ENCODE peak calls at places on chromosomes 4 and X, in four cellular contexts. One of them, this sample, is unnamed. For H3K4me1, the result is how much of the 10 kb centered on the place peaks cover.

GRCh38 chrX:153519569-153520285 is 2.3 kb downstream of the ATP2B3 start:
- DNase-seq in tibial artery: no peak
- DNase-seq in OCI-LY7: no peak
- DNase-seq in HCT116: no peak
- DNase-seq in this sample: no peak

GRCh38 chr4:153655004-153655541 is 29.0 kb upstream of the TLR2 start:
- DNase-seq in tibial artery: no peak
- DNase-seq in OCI-LY7: no peak
- DNase-seq in HCT116: no peak
- DNase-seq in this sample: no peak

GRCh38 chr4:13411942-13412341 is 72.2 kb downstream of the RAB28 start:
- DNase-seq in tibial artery: no peak
- DNase-seq in OCI-LY7: no peak
- DNase-seq in HCT116: no peak
- DNase-seq in this sample: no peak

GRCh38 chrX:115260330-115260729 is 26.4 kb upstream of the LRCH2 start:
- DNase-seq in tibial artery: no peak
- DNase-seq in OCI-LY7: no peak
- DNase-seq in HCT116: no peak
- DNase-seq in this sample: no peak

GRCh38 chr4:37885496-37885895 is 5.4 kb upstream of the TBC1D1 start:
- DNase-seq in tibial artery: peak
- DNase-seq in OCI-LY7: no peak
- DNase-seq in HCT116: no peak
- DNase-seq in this sample: no peak

GRCh38 chr4:24266014-24266413 is 318.3 kb downstream of the DHX15 start:
- DNase-seq in tibial artery: no peak
- DNase-seq in OCI-LY7: no peak
- DNase-seq in HCT116: no peak
- DNase-seq in this sample: no peak

GRCh38 chr4:148649669-148650331 is 207.6 kb upstream of the NR3C2 start:
- DNase-seq in tibial artery: no peak
- DNase-seq in OCI-LY7: no peak
- DNase-seq in HCT116: no peak
- DNase-seq in this sample: no peak

GRCh38 chrX:15816886-15817285 is 26.6 kb downstream of the ZRSR2 start:
- DNase-seq in tibial artery: no peak
- DNase-seq in OCI-LY7: no peak
- DNase-seq in HCT116: no peak
- DNase-seq in this sample: peak

GRCh38 chr4:15542795-15543194 is 73.1 kb downstream of the CC2D2A start:
- DNase-seq in tibial artery: no peak
- DNase-seq in OCI-LY7: no peak
- DNase-seq in HCT116: no peak
- DNase-seq in this sample: no peak

GRCh38 chr4:152160236-152160800 is 375.6 kb downstream of the FBXW7 start:
- DNase-seq in tibial artery: no peak
- DNase-seq in OCI-LY7: no peak
- DNase-seq in HCT116: no peak
- DNase-seq in this sample: no peak

GRCh38 chrX:49877397-49878101 is 1.7 kb upstream of the USP27X start:
- DNase-seq in tibial artery: no peak
- DNase-seq in OCI-LY7: no peak
- DNase-seq in HCT116: no peak
- DNase-seq in this sample: peak

GRCh38 chr4:138892483-138893386 is 122.8 kb upstream of the NOCT start:
- DNase-seq in tibial artery: no peak
- DNase-seq in OCI-LY7: no peak
- DNase-seq in HCT116: no peak
- DNase-seq in this sample: peak

GRCh38 chr4:58136611-58137010 is 1026.4 kb upstream of the IGFBP7 start:
- DNase-seq in tibial artery: no peak
- DNase-seq in OCI-LY7: no peak
- DNase-seq in HCT116: no peak
- DNase-seq in this sample: no peak

GRCh38 chr4:85177092-85177491 is 210.6 kb upstream of the WDFY3 start:
- DNase-seq in tibial artery: no peak
- DNase-seq in OCI-LY7: no peak
- DNase-seq in HCT116: no peak
- DNase-seq in this sample: no peak

GRCh38 chr4:182265881-182266280 is 22.7 kb downstream of the TENM3 start:
- DNase-seq in tibial artery: no peak
- DNase-seq in OCI-LY7: peak
- DNase-seq in HCT116: peak
- DNase-seq in this sample: no peak

GRCh38 chrX:72020788-72021187 is 110.1 kb downstream of the NHSL2 start:
- DNase-seq in tibial artery: no peak
- DNase-seq in OCI-LY7: no peak
- DNase-seq in HCT116: no peak
- DNase-seq in this sample: no peak

GRCh38 chrX:153900806-153901752 is 3.4 kb upstream of the AVPR2 start:
- DNase-seq in tibial artery: peak
- DNase-seq in OCI-LY7: peak
- DNase-seq in HCT116: no peak
- DNase-seq in this sample: no peak

GRCh38 chrX:30643313-30643821 is 9.9 kb upstream of the GK start:
- DNase-seq in tibial artery: no peak
- DNase-seq in OCI-LY7: no peak
- DNase-seq in HCT116: no peak
- DNase-seq in this sample: no peak

GRCh38 chrX:39955621-39956020 is 142.1 kb downstream of the BCOR start:
- DNase-seq in tibial artery: no peak
- DNase-seq in OCI-LY7: peak
- DNase-seq in HCT116: no peak
- DNase-seq in this sample: no peak

GRCh38 chr4:174828845-174829701 is at the start of gene GLRA3:
- DNase-seq in tibial artery: no peak
- DNase-seq in OCI-LY7: peak
- DNase-seq in HCT116: no peak
- DNase-seq in this sample: peak

GRCh38 chr4:145902522-145902921 is 36.1 kb downstream of the ZNF827 start:
- DNase-seq in tibial artery: no peak
- DNase-seq in OCI-LY7: no peak
- DNase-seq in HCT116: no peak
- DNase-seq in this sample: no peak

GRCh38 chr4:48375651-48376291 is 34.4 kb downstream of the SLAIN2 start:
- DNase-seq in tibial artery: no peak
- DNase-seq in OCI-LY7: no peak
- DNase-seq in HCT116: peak
- DNase-seq in this sample: peak

GRCh38 chrX:45172890-45173289 is 27.8 kb downstream of the DIPK2B start:
- DNase-seq in tibial artery: no peak
- DNase-seq in OCI-LY7: no peak
- DNase-seq in HCT116: peak
- DNase-seq in this sample: peak

GRCh38 chrX:42740456-42740855 is 37.5 kb downstream of the PPP1R2C start:
- DNase-seq in tibial artery: no peak
- DNase-seq in OCI-LY7: no peak
- DNase-seq in HCT116: no peak
- DNase-seq in this sample: no peak

GRCh38 chr4:173418636-173419035 is 19.7 kb upstream of the SCRG1 start:
- DNase-seq in tibial artery: no peak
- DNase-seq in OCI-LY7: no peak
- DNase-seq in HCT116: no peak
- DNase-seq in this sample: peak
- H3K4me1 ChIP-seq in tibial artery: under half
- H3K4me1 ChIP-seq in OCI-LY7: under half
- H3K4me1 ChIP-seq in HCT116: under half
- H3K4me1 ChIP-seq in this sample: under half

DNA sequence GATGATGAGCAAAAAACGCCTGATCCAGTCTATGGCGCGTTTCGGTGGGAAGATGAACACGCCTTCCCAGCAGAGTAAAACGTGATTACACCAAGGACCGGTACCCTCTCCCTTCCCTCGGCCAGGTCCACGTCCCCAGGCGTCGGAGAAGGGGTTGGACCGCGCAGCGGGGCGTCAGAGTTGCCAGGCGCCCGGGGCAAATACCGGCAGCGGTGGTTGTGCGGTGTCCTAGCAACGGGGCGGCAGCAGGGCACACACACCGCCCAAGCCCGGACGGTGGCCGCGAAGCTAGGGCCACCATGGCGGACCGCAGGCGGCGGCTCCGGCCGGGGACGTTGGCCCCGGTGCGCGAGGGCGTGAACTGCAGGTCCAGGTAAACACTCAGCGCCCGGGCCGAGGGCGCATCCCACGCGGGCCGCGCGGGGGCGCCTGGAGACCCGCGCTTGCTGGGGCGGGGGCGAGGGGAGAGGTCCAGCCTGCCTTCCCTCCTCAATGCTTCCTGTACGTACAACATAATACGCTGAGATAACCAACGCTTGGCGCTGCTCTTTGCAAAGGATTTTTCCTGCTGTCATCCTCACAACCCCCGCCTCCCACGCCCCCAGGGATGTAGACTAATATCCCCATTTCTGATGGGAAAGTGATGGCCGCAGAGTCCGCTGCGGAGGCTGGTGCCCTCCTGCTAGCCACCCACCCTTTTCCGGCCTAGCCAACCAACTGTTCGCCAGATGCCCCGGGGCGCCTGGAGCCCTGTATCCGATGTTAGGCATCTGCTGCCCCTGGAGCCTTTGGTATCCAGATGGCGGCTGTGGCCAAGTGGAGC is at the start of gene FAM47E:
- DNase-seq in tibial artery: peak
- DNase-seq in OCI-LY7: no peak
- DNase-seq in HCT116: no peak
- DNase-seq in this sample: peak
- TF ChIP-seq CTCF in tibial artery: no peak
- TF ChIP-seq CTCF in OCI-LY7: no peak
- TF ChIP-seq CTCF in HCT116: no peak
- TF ChIP-seq CTCF in this sample: peak

GRCh38 chrX:28391528-28391927 is 195.7 kb upstream of the IL1RAPL1 start:
- DNase-seq in tibial artery: no peak
- DNase-seq in OCI-LY7: no peak
- DNase-seq in HCT116: no peak
- DNase-seq in this sample: no peak
- H3K4me1 ChIP-seq in tibial artery: under half
- H3K4me1 ChIP-seq in OCI-LY7: under half
- H3K4me1 ChIP-seq in HCT116: under half
- H3K4me1 ChIP-seq in this sample: under half

GRCh38 chr4:80073362-80074008 is 456 bp upstream of the ANTXR2 start:
- DNase-seq in tibial artery: no peak
- DNase-seq in OCI-LY7: peak
- DNase-seq in HCT116: no peak
- DNase-seq in this sample: no peak

GRCh38 chr4:80071643-80072606 is 1.1 kb downstream of the ANTXR2 start:
- DNase-seq in tibial artery: peak
- DNase-seq in OCI-LY7: no peak
- DNase-seq in HCT116: no peak
- DNase-seq in this sample: no peak

GRCh38 chr4:80070880-80071620 is 2.0 kb downstream of the ANTXR2 start:
- DNase-seq in tibial artery: no peak
- DNase-seq in OCI-LY7: no peak
- DNase-seq in HCT116: no peak
- DNase-seq in this sample: no peak

GRCh38 chr4:80074059-80074458 is 1.0 kb upstream of the ANTXR2 start:
- DNase-seq in tibial artery: no peak
- DNase-seq in OCI-LY7: no peak
- DNase-seq in HCT116: no peak
- DNase-seq in this sample: no peak

GRCh38 chr4:80072607-80073361 is at the start of gene ANTXR2:
- DNase-seq in tibial artery: peak
- DNase-seq in OCI-LY7: no peak
- DNase-seq in HCT116: peak
- DNase-seq in this sample: peak
- TF ChIP-seq CTCF in tibial artery: no peak
- TF ChIP-seq CTCF in OCI-LY7: no peak
- TF ChIP-seq CTCF in HCT116: no peak
- TF ChIP-seq CTCF in this sample: peak

GRCh38 chr4:113633467-113633866 is 128.1 kb downstream of the CAMK2D start:
- DNase-seq in tibial artery: no peak
- DNase-seq in OCI-LY7: no peak
- DNase-seq in HCT116: no peak
- DNase-seq in this sample: no peak
- H3K4me1 ChIP-seq in tibial artery: under half
- H3K4me1 ChIP-seq in OCI-LY7: half or more
- H3K4me1 ChIP-seq in HCT116: under half
- H3K4me1 ChIP-seq in this sample: under half

DNA sequence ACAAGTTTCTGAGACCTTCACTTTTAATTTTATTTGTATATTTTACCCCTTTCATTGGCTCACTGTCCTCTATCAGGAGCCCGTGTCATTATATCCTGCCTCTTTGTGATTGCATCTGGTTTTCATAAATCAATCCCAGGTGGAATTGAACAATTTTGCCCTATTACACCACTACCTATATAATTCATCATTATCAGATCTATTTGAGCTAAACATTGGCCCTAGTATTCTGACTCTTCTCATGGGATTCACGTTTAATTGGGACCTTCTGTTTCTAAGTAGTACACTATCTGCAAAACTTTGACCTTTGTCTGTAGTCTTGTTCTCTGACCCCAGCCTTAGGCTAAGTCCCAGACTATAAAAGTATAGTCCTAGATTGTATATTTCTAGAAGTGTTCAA is 114.1 kb downstream of the FAT4 start:
- DNase-seq in tibial artery: no peak
- DNase-seq in OCI-LY7: no peak
- DNase-seq in HCT116: no peak
- DNase-seq in this sample: no peak
- TF ChIP-seq CTCF in tibial artery: no peak
- TF ChIP-seq CTCF in OCI-LY7: no peak
- TF ChIP-seq CTCF in HCT116: no peak
- TF ChIP-seq CTCF in this sample: no peak

GRCh38 chr4:173181769-173182374 is 13.3 kb downstream of the GALNT7 start:
- DNase-seq in tibial artery: no peak
- DNase-seq in OCI-LY7: no peak
- DNase-seq in HCT116: peak
- DNase-seq in this sample: no peak
- H3K4me1 ChIP-seq in tibial artery: under half
- H3K4me1 ChIP-seq in OCI-LY7: under half
- H3K4me1 ChIP-seq in HCT116: under half
- H3K4me1 ChIP-seq in this sample: under half

GRCh38 chrX:69085151-69085550 is 80.1 kb downstream of the PJA1 start:
- DNase-seq in tibial artery: no peak
- DNase-seq in OCI-LY7: no peak
- DNase-seq in HCT116: no peak
- DNase-seq in this sample: no peak

GRCh38 chrX:69083361-69083760 is 81.9 kb downstream of the PJA1 start:
- DNase-seq in tibial artery: no peak
- DNase-seq in OCI-LY7: no peak
- DNase-seq in HCT116: no peak
- DNase-seq in this sample: no peak

GRCh38 chrX:69082753-69083150 is 82.5 kb downstream of the PJA1 start:
- DNase-seq in tibial artery: no peak
- DNase-seq in OCI-LY7: no peak
- DNase-seq in HCT116: no peak
- DNase-seq in this sample: no peak

GRCh38 chrX:69082055-69082752 is 83.0 kb downstream of the PJA1 start:
- DNase-seq in tibial artery: no peak
- DNase-seq in OCI-LY7: no peak
- DNase-seq in HCT116: no peak
- DNase-seq in this sample: no peak

DNA sequence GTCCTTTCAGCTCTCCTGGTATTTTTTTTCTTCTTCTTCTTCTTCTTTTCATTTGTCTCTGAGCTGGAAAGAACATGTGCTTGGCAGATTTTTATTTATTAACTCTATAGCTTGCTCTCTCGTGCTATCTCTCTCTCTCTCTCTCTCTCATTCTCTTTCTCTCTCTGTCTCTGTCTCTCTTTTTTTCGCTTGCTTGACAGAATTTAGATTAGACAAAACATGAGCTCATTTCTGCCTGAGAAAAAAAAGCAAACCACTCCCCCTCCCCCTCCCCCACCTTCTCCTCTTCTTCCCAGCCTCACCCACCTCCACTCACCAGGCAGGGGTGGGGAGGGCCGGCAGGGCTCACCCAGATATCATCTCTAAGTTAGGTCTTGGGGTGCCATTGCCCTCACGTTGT is 81.5 kb downstream of the PJA1 start:
- DNase-seq in tibial artery: no peak
- DNase-seq in OCI-LY7: no peak
- DNase-seq in HCT116: no peak
- DNase-seq in this sample: no peak
- TF ChIP-seq CTCF in tibial artery: no peak
- TF ChIP-seq CTCF in OCI-LY7: no peak
- TF ChIP-seq CTCF in HCT116: no peak
- TF ChIP-seq CTCF in this sample: no peak